ENCODE peak calls at places on chromosomes 3 and 15, in ten cellular contexts. One of them, this sample, is unnamed.

GRCh38 chr3:141851411-141851810 is 25.0 kb upstream of the ATP1B3 start:
- DNase-seq in left ventricle myocardium inferior: no peak
- DNase-seq in heart right ventricle: no peak
- DNase-seq in neural progenitor cell: no peak
- DNase-seq in heart left ventricle: peak
- DNase-seq in ovary: no peak
- DNase-seq in cardiac fibroblast: peak
- DNase-seq in H9: no peak
- DNase-seq in progenitor cell of endocrine pancreas: no peak
- DNase-seq in psoas muscle: peak
- DNase-seq in this sample: no peak

GRCh38 chr3:37762698-37763097 is 99.0 kb upstream of the CTDSPL start:
- DNase-seq in left ventricle myocardium inferior: no peak
- DNase-seq in heart right ventricle: no peak
- DNase-seq in neural progenitor cell: no peak
- DNase-seq in heart left ventricle: no peak
- DNase-seq in ovary: no peak
- DNase-seq in cardiac fibroblast: peak
- DNase-seq in H9: no peak
- DNase-seq in progenitor cell of endocrine pancreas: no peak
- DNase-seq in psoas muscle: no peak
- DNase-seq in this sample: no peak

GRCh38 chr15:82031871-82032270 is 13.9 kb downstream of the MEX3B start:
- DNase-seq in left ventricle myocardium inferior: no peak
- DNase-seq in heart right ventricle: no peak
- DNase-seq in neural progenitor cell: no peak
- DNase-seq in heart left ventricle: no peak
- DNase-seq in ovary: no peak
- DNase-seq in cardiac fibroblast: no peak
- DNase-seq in H9: no peak
- DNase-seq in progenitor cell of endocrine pancreas: no peak
- DNase-seq in psoas muscle: no peak
- DNase-seq in this sample: no peak

GRCh38 chr15:70519004-70519365 is 244.4 kb downstream of the UACA start:
- DNase-seq in left ventricle myocardium inferior: no peak
- DNase-seq in heart right ventricle: no peak
- DNase-seq in neural progenitor cell: no peak
- DNase-seq in heart left ventricle: no peak
- DNase-seq in ovary: no peak
- DNase-seq in cardiac fibroblast: no peak
- DNase-seq in H9: no peak
- DNase-seq in progenitor cell of endocrine pancreas: no peak
- DNase-seq in psoas muscle: no peak
- DNase-seq in this sample: peak

GRCh38 chr3:46021516-46021915 is 5.8 kb downstream of the XCR1 start:
- DNase-seq in left ventricle myocardium inferior: no peak
- DNase-seq in heart right ventricle: no peak
- DNase-seq in neural progenitor cell: no peak
- DNase-seq in heart left ventricle: no peak
- DNase-seq in ovary: no peak
- DNase-seq in cardiac fibroblast: no peak
- DNase-seq in H9: no peak
- DNase-seq in progenitor cell of endocrine pancreas: no peak
- DNase-seq in psoas muscle: no peak
- DNase-seq in this sample: no peak

GRCh38 chr3:38039899-38040261 is 872 bp downstream of the DLEC1 start:
- DNase-seq in left ventricle myocardium inferior: peak
- DNase-seq in heart right ventricle: peak
- DNase-seq in neural progenitor cell: peak
- DNase-seq in heart left ventricle: peak
- DNase-seq in ovary: no peak
- DNase-seq in cardiac fibroblast: peak
- DNase-seq in H9: peak
- DNase-seq in progenitor cell of endocrine pancreas: no peak
- DNase-seq in psoas muscle: peak
- DNase-seq in this sample: peak

GRCh38 chr3:155912574-155913190 is 42.2 kb downstream of the GMPS start:
- DNase-seq in left ventricle myocardium inferior: no peak
- DNase-seq in heart right ventricle: no peak
- DNase-seq in neural progenitor cell: no peak
- DNase-seq in heart left ventricle: no peak
- DNase-seq in ovary: no peak
- DNase-seq in cardiac fibroblast: peak
- DNase-seq in H9: no peak
- DNase-seq in progenitor cell of endocrine pancreas: no peak
- DNase-seq in psoas muscle: no peak
- DNase-seq in this sample: no peak

GRCh38 chr3:27767000-27767399 is 44.9 kb upstream of the EOMES start:
- DNase-seq in left ventricle myocardium inferior: no peak
- DNase-seq in heart right ventricle: no peak
- DNase-seq in neural progenitor cell: no peak
- DNase-seq in heart left ventricle: no peak
- DNase-seq in ovary: no peak
- DNase-seq in cardiac fibroblast: no peak
- DNase-seq in H9: peak
- DNase-seq in progenitor cell of endocrine pancreas: no peak
- DNase-seq in psoas muscle: no peak
- DNase-seq in this sample: no peak

GRCh38 chr3:106824856-106825255 is 552.4 kb upstream of the CCDC54 start:
- DNase-seq in left ventricle myocardium inferior: no peak
- DNase-seq in heart right ventricle: no peak
- DNase-seq in neural progenitor cell: peak
- DNase-seq in heart left ventricle: peak
- DNase-seq in ovary: no peak
- DNase-seq in cardiac fibroblast: peak
- DNase-seq in H9: peak
- DNase-seq in progenitor cell of endocrine pancreas: no peak
- DNase-seq in psoas muscle: no peak
- DNase-seq in this sample: no peak

GRCh38 chr3:120555661-120556509 is 40.3 kb upstream of the NDUFB4 start:
- DNase-seq in left ventricle myocardium inferior: peak
- DNase-seq in heart right ventricle: peak
- DNase-seq in neural progenitor cell: no peak
- DNase-seq in heart left ventricle: peak
- DNase-seq in ovary: peak
- DNase-seq in cardiac fibroblast: no peak
- DNase-seq in H9: no peak
- DNase-seq in progenitor cell of endocrine pancreas: no peak
- DNase-seq in psoas muscle: peak
- DNase-seq in this sample: no peak

GRCh38 chr3:197300361-197300760 is 1.9 kb upstream of the DLG1 start:
- DNase-seq in left ventricle myocardium inferior: no peak
- DNase-seq in heart right ventricle: no peak
- DNase-seq in neural progenitor cell: no peak
- DNase-seq in heart left ventricle: no peak
- DNase-seq in ovary: no peak
- DNase-seq in cardiac fibroblast: no peak
- DNase-seq in H9: no peak
- DNase-seq in progenitor cell of endocrine pancreas: no peak
- DNase-seq in psoas muscle: no peak
- DNase-seq in this sample: no peak

GRCh38 chr3:172257638-172258400 is 190.4 kb downstream of the GHSR start:
- DNase-seq in left ventricle myocardium inferior: no peak
- DNase-seq in heart right ventricle: no peak
- DNase-seq in neural progenitor cell: no peak
- DNase-seq in heart left ventricle: no peak
- DNase-seq in ovary: no peak
- DNase-seq in cardiac fibroblast: peak
- DNase-seq in H9: no peak
- DNase-seq in progenitor cell of endocrine pancreas: no peak
- DNase-seq in psoas muscle: no peak
- DNase-seq in this sample: no peak

GRCh38 chr3:100761211-100761921 is 52.1 kb downstream of the TFG start:
- DNase-seq in left ventricle myocardium inferior: no peak
- DNase-seq in heart right ventricle: no peak
- DNase-seq in neural progenitor cell: peak
- DNase-seq in heart left ventricle: no peak
- DNase-seq in ovary: no peak
- DNase-seq in cardiac fibroblast: no peak
- DNase-seq in H9: peak
- DNase-seq in progenitor cell of endocrine pancreas: no peak
- DNase-seq in psoas muscle: no peak
- DNase-seq in this sample: no peak

GRCh38 chr3:40237892-40238571 is 71.5 kb upstream of the EIF1B start:
- DNase-seq in left ventricle myocardium inferior: no peak
- DNase-seq in heart right ventricle: no peak
- DNase-seq in neural progenitor cell: peak
- DNase-seq in heart left ventricle: peak
- DNase-seq in ovary: no peak
- DNase-seq in cardiac fibroblast: peak
- DNase-seq in H9: peak
- DNase-seq in progenitor cell of endocrine pancreas: no peak
- DNase-seq in psoas muscle: no peak
- DNase-seq in this sample: no peak
- TF ChIP-seq CTCF in left ventricle myocardium inferior: peak
- TF ChIP-seq CTCF in heart right ventricle: peak
- TF ChIP-seq CTCF in neural progenitor cell: peak
- TF ChIP-seq CTCF in heart left ventricle: no peak
- TF ChIP-seq CTCF in ovary: no peak
- TF ChIP-seq CTCF in cardiac fibroblast: peak
- TF ChIP-seq CTCF in H9: peak
- TF ChIP-seq CTCF in progenitor cell of endocrine pancreas: peak
- TF ChIP-seq CTCF in psoas muscle: no peak
- TF ChIP-seq CTCF in this sample: no peak

GRCh38 chr15:83655237-83655616 is 1.3 kb downstream of the ADAMTSL3 start:
- DNase-seq in left ventricle myocardium inferior: no peak
- DNase-seq in heart right ventricle: no peak
- DNase-seq in neural progenitor cell: no peak
- DNase-seq in heart left ventricle: no peak
- DNase-seq in ovary: no peak
- DNase-seq in cardiac fibroblast: no peak
- DNase-seq in H9: no peak
- DNase-seq in progenitor cell of endocrine pancreas: no peak
- DNase-seq in psoas muscle: no peak
- DNase-seq in this sample: no peak

GRCh38 chr15:83652606-83653204 is 1.2 kb upstream of the ADAMTSL3 start:
- DNase-seq in left ventricle myocardium inferior: no peak
- DNase-seq in heart right ventricle: no peak
- DNase-seq in neural progenitor cell: no peak
- DNase-seq in heart left ventricle: no peak
- DNase-seq in ovary: no peak
- DNase-seq in cardiac fibroblast: no peak
- DNase-seq in H9: no peak
- DNase-seq in progenitor cell of endocrine pancreas: no peak
- DNase-seq in psoas muscle: no peak
- DNase-seq in this sample: no peak

GRCh38 chr15:83654379-83655236 is 685 bp downstream of the ADAMTSL3 start:
- DNase-seq in left ventricle myocardium inferior: peak
- DNase-seq in heart right ventricle: peak
- DNase-seq in neural progenitor cell: peak
- DNase-seq in heart left ventricle: peak
- DNase-seq in ovary: peak
- DNase-seq in cardiac fibroblast: no peak
- DNase-seq in H9: peak
- DNase-seq in progenitor cell of endocrine pancreas: no peak
- DNase-seq in psoas muscle: peak
- DNase-seq in this sample: no peak

GRCh38 chr15:83653288-83653638 is 660 bp upstream of the ADAMTSL3 start:
- DNase-seq in left ventricle myocardium inferior: no peak
- DNase-seq in heart right ventricle: no peak
- DNase-seq in neural progenitor cell: no peak
- DNase-seq in heart left ventricle: no peak
- DNase-seq in ovary: peak
- DNase-seq in cardiac fibroblast: no peak
- DNase-seq in H9: no peak
- DNase-seq in progenitor cell of endocrine pancreas: no peak
- DNase-seq in psoas muscle: no peak
- DNase-seq in this sample: no peak

DNA sequence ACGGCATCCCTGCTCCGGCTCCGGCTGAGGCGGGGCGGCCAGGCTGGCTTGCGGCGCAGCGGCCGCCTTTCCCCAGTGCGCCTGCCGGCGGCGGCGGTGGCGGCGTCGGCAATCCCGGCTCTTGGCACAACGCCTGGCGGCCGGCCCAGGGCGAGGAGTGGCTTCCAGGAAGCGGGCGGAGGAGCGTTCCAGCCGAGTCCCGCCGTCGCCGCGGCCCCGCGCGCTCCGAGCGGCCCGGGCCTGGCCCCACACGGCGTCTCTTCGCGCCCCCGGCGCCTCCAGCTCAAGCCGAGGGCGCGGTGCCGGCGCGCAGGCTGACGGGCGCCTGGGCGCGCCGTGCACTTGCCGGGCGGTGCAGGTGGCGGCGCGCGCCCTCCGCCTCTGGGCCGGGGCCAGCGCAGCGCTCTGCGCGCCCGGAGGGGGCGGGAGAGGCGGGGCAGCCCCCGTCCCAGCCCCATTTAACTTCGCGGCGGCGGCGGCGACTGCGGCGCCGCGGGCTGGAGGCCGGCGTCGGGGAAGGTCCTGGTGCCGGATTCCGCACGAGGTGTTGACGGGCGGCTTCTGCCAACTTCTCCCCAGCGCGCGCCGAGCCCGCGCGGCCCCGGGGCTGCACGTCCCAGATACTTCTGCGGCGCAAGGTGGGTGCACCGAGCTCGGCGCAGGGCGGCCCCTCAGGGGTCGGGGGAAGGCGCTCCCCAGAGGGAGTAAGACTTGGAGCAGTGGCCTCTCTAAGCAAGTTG is at the start of gene ADAMTSL3:
- DNase-seq in left ventricle myocardium inferior: peak
- DNase-seq in heart right ventricle: peak
- DNase-seq in neural progenitor cell: peak
- DNase-seq in heart left ventricle: peak
- DNase-seq in ovary: peak
- DNase-seq in cardiac fibroblast: peak
- DNase-seq in H9: peak
- DNase-seq in progenitor cell of endocrine pancreas: peak
- DNase-seq in psoas muscle: peak
- DNase-seq in this sample: no peak
- TF ChIP-seq CTCF in left ventricle myocardium inferior: peak
- TF ChIP-seq CTCF in heart right ventricle: no peak
- TF ChIP-seq CTCF in neural progenitor cell: peak
- TF ChIP-seq CTCF in heart left ventricle: no peak
- TF ChIP-seq CTCF in ovary: no peak
- TF ChIP-seq CTCF in cardiac fibroblast: no peak
- TF ChIP-seq CTCF in H9: peak
- TF ChIP-seq CTCF in progenitor cell of endocrine pancreas: no peak
- TF ChIP-seq CTCF in psoas muscle: no peak
- TF ChIP-seq CTCF in this sample: no peak

GRCh38 chr3:2898591-2899353 is 211.4 kb downstream of the IL5RA start:
- DNase-seq in left ventricle myocardium inferior: no peak
- DNase-seq in heart right ventricle: no peak
- DNase-seq in neural progenitor cell: no peak
- DNase-seq in heart left ventricle: no peak
- DNase-seq in ovary: no peak
- DNase-seq in cardiac fibroblast: no peak
- DNase-seq in H9: no peak
- DNase-seq in progenitor cell of endocrine pancreas: no peak
- DNase-seq in psoas muscle: no peak
- DNase-seq in this sample: no peak
- TF ChIP-seq CTCF in left ventricle myocardium inferior: no peak
- TF ChIP-seq CTCF in heart right ventricle: no peak
- TF ChIP-seq CTCF in neural progenitor cell: no peak
- TF ChIP-seq CTCF in heart left ventricle: no peak
- TF ChIP-seq CTCF in ovary: no peak
- TF ChIP-seq CTCF in cardiac fibroblast: no peak
- TF ChIP-seq CTCF in H9: peak
- TF ChIP-seq CTCF in progenitor cell of endocrine pancreas: no peak
- TF ChIP-seq CTCF in psoas muscle: no peak
- TF ChIP-seq CTCF in this sample: no peak

GRCh38 chr3:36408146-36408545 is 27.8 kb downstream of the STAC start:
- DNase-seq in left ventricle myocardium inferior: no peak
- DNase-seq in heart right ventricle: no peak
- DNase-seq in neural progenitor cell: peak
- DNase-seq in heart left ventricle: no peak
- DNase-seq in ovary: no peak
- DNase-seq in cardiac fibroblast: peak
- DNase-seq in H9: no peak
- DNase-seq in progenitor cell of endocrine pancreas: no peak
- DNase-seq in psoas muscle: no peak
- DNase-seq in this sample: no peak
- TF ChIP-seq CTCF in left ventricle myocardium inferior: no peak
- TF ChIP-seq CTCF in heart right ventricle: no peak
- TF ChIP-seq CTCF in neural progenitor cell: peak
- TF ChIP-seq CTCF in heart left ventricle: no peak
- TF ChIP-seq CTCF in ovary: no peak
- TF ChIP-seq CTCF in cardiac fibroblast: no peak
- TF ChIP-seq CTCF in H9: peak
- TF ChIP-seq CTCF in progenitor cell of endocrine pancreas: peak
- TF ChIP-seq CTCF in psoas muscle: no peak
- TF ChIP-seq CTCF in this sample: no peak